ENCODE peak calls at places on chromosomes 16 and 17, in ten cellular contexts. G, Z, V, L, Q, H, O, N, A and S are unnamed samples.

GRCh38 chr17:45433136-45433535 is 466 bp upstream of the ARHGAP27 start:
- DNase-seq in N (no peak), A (no peak), Z (no peak), H (peak; percentile 8), L (no peak), O (no peak), Q (no peak), V (no peak), G (no peak), S (no peak)

GRCh38 chr17:78532922-78533640 is 44.1 kb downstream of the DNAH17 start:
- DNase-seq in L (no peak), N (no peak), Q (no peak), H (no peak), Z (no peak), A (no peak), V (no peak), G (no peak), O (no peak), S (no peak)

GRCh38 chr17:76833747-76834146 is 34.5 kb upstream of the MGAT5B start:
- DNase-seq in Z (no peak), L (no peak), H (no peak), Q (no peak), G (peak; percentile 42), A (no peak), O (no peak), V (no peak), N (no peak), S (no peak)

GRCh38 chr16:72626623-72627022 is 421.3 kb downstream of the ZFHX3 start:
- DNase-seq in G (no peak), O (no peak), Z (no peak), Q (no peak), A (no peak), L (no peak), H (no peak), V (no peak), N (no peak), S (no peak)

GRCh38 chr16:81505011-81505660 is 60.5 kb downstream of the CMIP start:
- DNase-seq in Z (no peak), Q (no peak), G (peak; percentile 95), L (no peak), O (no peak), V (peak; percentile 72), N (peak; percentile 48), A (no peak), H (peak; percentile 69), S (no peak)

GRCh38 chr17:66044083-66044482 is 147.8 kb downstream of the CEP112 start:
- DNase-seq in Q (no peak), A (no peak), V (no peak), Z (no peak), L (no peak), N (no peak), H (no peak), G (no peak), O (no peak), S (no peak)

GRCh38 chr16:22659933-22660332 is 149.2 kb downstream of the NPIPB5 start:
- DNase-seq in H (no peak), Q (no peak), A (no peak), G (no peak), L (no peak), N (peak; percentile 32), V (no peak), Z (no peak), O (no peak), S (no peak)

GRCh38 chr16:27408012-27408601 is 6.1 kb downstream of the IL21R start:
- DNase-seq in O (no peak), Z (peak; percentile 42), L (no peak), G (no peak), N (no peak), V (peak; percentile 76), H (no peak), A (peak; percentile 89), Q (no peak), S (no peak)

GRCh38 chr16:68190099-68190498 is 45.8 kb downstream of the ESRP2 start:
- DNase-seq in H (no peak), Z (no peak), N (no peak), A (no peak), Q (no peak), O (no peak), G (no peak), L (no peak), V (no peak), S (no peak)

DNA sequence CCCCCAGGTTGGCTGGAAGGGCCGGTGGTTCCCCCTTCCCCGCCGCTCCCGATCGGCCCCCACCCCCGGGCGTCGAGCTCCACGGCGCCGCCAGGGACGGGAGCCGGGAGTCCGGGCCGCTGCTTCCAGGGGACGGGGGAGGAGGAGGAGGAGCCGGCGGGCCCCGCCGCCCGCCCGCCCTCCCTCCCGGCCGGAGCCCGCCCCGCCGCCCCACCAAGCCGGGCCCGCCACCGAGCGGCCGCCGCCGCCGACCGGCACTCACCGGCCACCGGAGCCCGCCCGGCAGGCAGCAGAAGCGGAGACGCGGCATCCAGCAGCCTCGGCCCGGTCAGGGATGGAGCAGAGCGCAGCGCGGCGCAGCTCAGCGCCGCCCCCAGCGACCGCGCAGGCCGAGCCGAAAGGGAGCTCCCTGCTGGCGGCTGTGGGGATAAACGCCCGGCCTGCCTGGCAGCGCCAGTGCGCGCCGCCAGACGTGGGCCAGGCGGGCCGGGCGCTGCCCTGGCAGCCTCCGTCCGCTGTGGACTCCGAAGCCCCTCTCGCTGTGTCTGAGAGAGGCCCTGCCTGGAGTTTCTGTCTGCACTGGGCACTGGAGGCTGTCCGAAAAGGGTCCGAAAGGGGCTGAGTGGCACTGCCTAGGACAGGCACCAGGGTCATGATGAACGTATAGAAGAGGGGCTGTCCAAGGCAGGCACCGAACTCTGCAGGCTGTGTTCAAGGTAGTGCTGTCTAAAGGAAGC is at the start of gene MYO18A:
- DNase-seq in V (no peak), A (peak; percentile 45), Q (peak; percentile 89), G (peak; percentile 86), N (peak; percentile 87), Z (no peak), L (peak; percentile 82), O (peak; percentile 87), H (peak; percentile 96), S (peak; percentile 85)
- TF ChIP-seq POLR2AphosphoS5 in V (no peak), A (peak; percentile 26), Q (no peak), G (no peak), N (peak; percentile 58), Z (peak; percentile 51), L (peak; percentile 39), O (peak; percentile 51), H (no peak), S (peak; percentile 56)

DNA sequence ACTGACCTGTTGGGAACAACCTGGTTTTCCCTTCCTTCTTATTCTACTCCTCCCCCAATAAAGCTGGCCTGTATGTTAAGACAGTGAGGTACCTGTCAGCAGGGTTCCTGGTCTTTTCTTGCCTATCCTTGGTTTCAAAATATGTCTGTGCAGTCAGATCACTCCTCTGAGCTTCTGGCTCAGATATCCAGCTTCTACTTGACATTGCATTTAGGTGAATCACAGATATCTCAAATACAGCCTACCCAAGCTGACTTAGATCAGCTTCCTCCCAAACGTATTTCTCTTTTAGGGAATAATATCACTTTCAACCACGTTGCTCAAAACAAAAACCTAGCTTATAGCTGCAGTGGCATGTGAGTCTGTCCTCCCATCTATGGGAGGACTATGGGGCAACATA is 48.7 kb downstream of the TEX14 start:
- DNase-seq in N (no peak), H (no peak), A (no peak), L (no peak), O (no peak), Z (no peak), V (no peak), Q (no peak), G (no peak), S (no peak)
- TF ChIP-seq EP300 in N (no peak), H (no peak), A (no peak), L (no peak), O (no peak), Z (no peak), V (no peak), Q (no peak), G (no peak), S (no peak)

GRCh38 chr17:28871056-28871579 is 16.3 kb downstream of the ERAL1 start:
- DNase-seq in G (no peak), L (no peak), O (no peak), V (peak; percentile 79), Q (no peak), A (no peak), Z (no peak), N (no peak), H (no peak), S (no peak)
- TF ChIP-seq POLR2AphosphoS5 in G (no peak), L (no peak), O (no peak), V (peak; percentile 68), Q (no peak), A (no peak), Z (no peak), N (no peak), H (no peak), S (no peak)

DNA sequence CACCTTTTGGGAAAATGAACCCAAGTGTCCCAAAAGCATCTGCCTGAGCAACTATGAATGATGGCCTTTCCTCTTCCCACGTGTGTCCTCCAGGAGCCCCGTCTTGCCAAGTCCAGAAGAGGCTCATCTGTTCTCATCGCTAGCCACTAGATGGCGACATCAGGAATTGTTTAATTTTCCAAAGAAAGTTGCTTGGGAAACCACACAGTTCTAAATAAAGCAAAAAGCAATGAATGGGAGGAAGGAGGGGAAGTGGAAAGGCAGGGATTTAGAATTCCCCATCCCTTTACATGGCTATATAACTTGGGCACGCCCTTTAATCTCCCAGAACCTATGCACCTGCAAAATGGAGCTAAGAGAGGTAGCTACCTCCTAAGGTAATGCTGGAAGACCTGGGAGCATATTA is 9.0 kb upstream of the CDH5 start:
- DNase-seq in N (peak; percentile 41), Q (no peak), V (no peak), L (no peak), Z (no peak), H (peak; percentile 76), A (peak; percentile 61), G (peak; percentile 60), O (peak; percentile 75), S (peak; percentile 43)
- TF ChIP-seq EP300 in N (no peak), Q (no peak), V (no peak), L (no peak), Z (no peak), H (no peak), A (no peak), G (no peak), O (no peak), S (no peak)

GRCh38 chr16:49603956-49604355 is 230.4 kb downstream of the C16orf78 start:
- DNase-seq in H (no peak), Z (no peak), G (no peak), N (no peak), O (no peak), Q (peak; percentile 35), L (no peak), V (no peak), A (no peak), S (no peak)

GRCh38 chr16:49608801-49609200 is 235.2 kb downstream of the C16orf78 start:
- DNase-seq in V (no peak), A (peak; percentile 39), O (peak; percentile 68), L (no peak), Q (peak; percentile 44), G (no peak), Z (no peak), N (no peak), H (peak; percentile 48), S (no peak)

GRCh38 chr16:49604602-49605001 is 231.0 kb downstream of the C16orf78 start:
- DNase-seq in H (no peak), N (no peak), L (no peak), V (no peak), Q (peak; percentile 26), G (no peak), Z (no peak), A (no peak), O (no peak), S (no peak)

GRCh38 chr16:49608095-49608494 is 234.5 kb downstream of the C16orf78 start:
- DNase-seq in Z (no peak), V (no peak), L (no peak), H (no peak), A (no peak), O (no peak), G (no peak), N (no peak), Q (peak; percentile 45), S (no peak)

GRCh38 chr16:49605536-49606241 is 232.1 kb downstream of the C16orf78 start:
- DNase-seq in L (no peak), Z (no peak), H (no peak), N (no peak), V (no peak), Q (peak; percentile 37), A (no peak), O (no peak), G (no peak), S (no peak)
- TF ChIP-seq POLR2AphosphoS5 in L (no peak), Z (no peak), H (no peak), N (no peak), V (no peak), Q (no peak), A (no peak), O (no peak), G (no peak), S (no peak)